ENCODE peak calls at places on chromosomes 3 and 15, in nine cellular contexts. G is psoas muscle, K is keratinocyte, N is stomach, R is ovary, T is upper lobe of right lung, D is H9, U is K562, O is lower lobe of right lung. Z is an unnamed sample. For H3K9me3 and H3K27me3, the result is how much of the 10 kb centered on the place peaks cover.

GRCh38 chr15:96297783-96298182 is 32.7 kb upstream of the NR2F2 start:
- DNase-seq in G (no peak), K (no peak), N (no peak), R (no peak), T (no peak), D (no peak), U (no peak), O (no peak), Z (no peak)

GRCh38 chr3:36707623-36708409 is 56.5 kb downstream of the DCLK3 start:
- DNase-seq in G (no peak), K (peak), N (no peak), R (no peak), T (no peak), D (no peak), U (peak), O (no peak), Z (no peak)

GRCh38 chr3:138465927-138466326 is 31.5 kb downstream of the ESYT3 start:
- DNase-seq in G (no peak), K (no peak), N (no peak), R (no peak), T (no peak), D (no peak), U (no peak), O (no peak), Z (no peak)

GRCh38 chr15:57031605-57032004 is 113.2 kb downstream of the TCF12 start:
- DNase-seq in G (no peak), K (no peak), N (no peak), R (peak), T (no peak), D (no peak), U (peak), O (no peak), Z (no peak)

GRCh38 chr3:123335007-123335670 is 113.8 kb downstream of the ADCY5 start:
- DNase-seq in G (no peak), K (no peak), N (no peak), R (no peak), T (peak), D (no peak), U (no peak), O (peak), Z (no peak)

GRCh38 chr3:4467522-4467867 is 426 bp upstream of the SUMF1 start:
- DNase-seq in G (no peak), K (no peak), N (no peak), R (no peak), T (no peak), D (no peak), U (no peak), O (no peak), Z (no peak)

GRCh38 chr15:53197426-53197839 is 407.3 kb upstream of the ONECUT1 start:
- DNase-seq in G (peak), K (no peak), N (peak), R (peak), T (peak), D (peak), U (peak), O (peak), Z (no peak)

GRCh38 chr3:169998668-169999131 is 32.1 kb downstream of the SEC62 start:
- DNase-seq in G (no peak), K (no peak), N (no peak), R (no peak), T (no peak), D (no peak), U (no peak), O (no peak), Z (no peak)

GRCh38 chr15:84715442-84716035 is 400 bp downstream of the SEC11A start:
- DNase-seq in G (peak), K (no peak), N (peak), R (no peak), T (no peak), D (no peak), U (peak), O (no peak), Z (no peak)

GRCh38 chr15:61011576-61012336 is 217.3 kb downstream of the RORA start:
- DNase-seq in G (no peak), K (no peak), N (no peak), R (no peak), T (no peak), D (peak), U (no peak), O (no peak), Z (no peak)

GRCh38 chr15:61013146-61013545 is 216.0 kb downstream of the RORA start:
- DNase-seq in G (no peak), K (no peak), N (no peak), R (no peak), T (no peak), D (no peak), U (no peak), O (no peak), Z (no peak)

GRCh38 chr15:61003683-61004299 is 225.3 kb downstream of the RORA start:
- DNase-seq in G (no peak), K (no peak), N (no peak), R (no peak), T (no peak), D (peak), U (no peak), O (no peak), Z (no peak)

GRCh38 chr15:61008915-61009314 is 220.2 kb downstream of the RORA start:
- DNase-seq in G (no peak), K (no peak), N (no peak), R (no peak), T (no peak), D (no peak), U (no peak), O (no peak), Z (no peak)
- H3K9me3 ChIP-seq in G (under half), K (under half), N (under half), R (under half), T (under half), D (under half), U (under half), O (under half), Z (under half)

GRCh38 chr15:70095387-70096214 is 2.1 kb downstream of the TLE3 start:
- DNase-seq in G (peak), K (no peak), N (peak), R (peak), T (peak), D (peak), U (no peak), O (peak), Z (no peak)
- H3K27me3 ChIP-seq in G (under half), K (under half), N (under half), R (under half), T (under half), D (under half), U (under half), O (under half), Z (under half)

GRCh38 chr15:31442203-31443090 is 115.8 kb downstream of the KLF13 start:
- DNase-seq in G (no peak), K (peak), N (peak), R (no peak), T (no peak), D (no peak), U (no peak), O (no peak), Z (no peak)
- TF ChIP-seq CTCF in G (no peak), K (peak), N (no peak), R (no peak), T (peak), D (peak), U (no peak), O (no peak), Z (no peak)

GRCh38 chr3:7817239-7817638 is 684.4 kb upstream of the LMCD1 start:
- DNase-seq in G (no peak), K (no peak), N (no peak), R (no peak), T (no peak), D (no peak), U (no peak), O (no peak), Z (no peak)

GRCh38 chr3:7820969-7821368 is 680.7 kb upstream of the LMCD1 start:
- DNase-seq in G (no peak), K (no peak), N (no peak), R (no peak), T (no peak), D (no peak), U (no peak), O (no peak), Z (no peak)

DNA sequence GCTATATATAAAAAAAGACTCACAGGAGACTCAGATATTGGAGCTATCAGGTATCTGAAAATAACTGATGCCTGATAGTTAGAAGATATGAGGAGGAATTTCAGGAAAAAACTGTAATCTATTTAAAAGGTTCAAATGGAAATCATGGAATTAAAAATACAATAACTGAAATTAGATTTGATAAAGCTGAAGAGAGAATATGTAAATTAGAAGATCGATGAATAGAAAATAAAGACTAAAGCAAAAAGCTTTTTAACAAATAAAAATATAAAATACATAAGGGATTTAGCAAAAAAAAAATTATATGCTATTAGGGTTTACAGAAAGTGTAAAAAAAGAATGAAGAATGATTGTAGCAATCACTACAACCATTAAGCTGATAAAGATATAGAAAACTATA is 679.8 kb upstream of the LMCD1 start:
- DNase-seq in G (no peak), K (no peak), N (no peak), R (no peak), T (no peak), D (no peak), U (no peak), O (no peak), Z (no peak)
- H3K9me3 ChIP-seq in G (under half), K (under half), N (under half), R (under half), T (under half), D (under half), U (under half), O (under half), Z (under half)

DNA sequence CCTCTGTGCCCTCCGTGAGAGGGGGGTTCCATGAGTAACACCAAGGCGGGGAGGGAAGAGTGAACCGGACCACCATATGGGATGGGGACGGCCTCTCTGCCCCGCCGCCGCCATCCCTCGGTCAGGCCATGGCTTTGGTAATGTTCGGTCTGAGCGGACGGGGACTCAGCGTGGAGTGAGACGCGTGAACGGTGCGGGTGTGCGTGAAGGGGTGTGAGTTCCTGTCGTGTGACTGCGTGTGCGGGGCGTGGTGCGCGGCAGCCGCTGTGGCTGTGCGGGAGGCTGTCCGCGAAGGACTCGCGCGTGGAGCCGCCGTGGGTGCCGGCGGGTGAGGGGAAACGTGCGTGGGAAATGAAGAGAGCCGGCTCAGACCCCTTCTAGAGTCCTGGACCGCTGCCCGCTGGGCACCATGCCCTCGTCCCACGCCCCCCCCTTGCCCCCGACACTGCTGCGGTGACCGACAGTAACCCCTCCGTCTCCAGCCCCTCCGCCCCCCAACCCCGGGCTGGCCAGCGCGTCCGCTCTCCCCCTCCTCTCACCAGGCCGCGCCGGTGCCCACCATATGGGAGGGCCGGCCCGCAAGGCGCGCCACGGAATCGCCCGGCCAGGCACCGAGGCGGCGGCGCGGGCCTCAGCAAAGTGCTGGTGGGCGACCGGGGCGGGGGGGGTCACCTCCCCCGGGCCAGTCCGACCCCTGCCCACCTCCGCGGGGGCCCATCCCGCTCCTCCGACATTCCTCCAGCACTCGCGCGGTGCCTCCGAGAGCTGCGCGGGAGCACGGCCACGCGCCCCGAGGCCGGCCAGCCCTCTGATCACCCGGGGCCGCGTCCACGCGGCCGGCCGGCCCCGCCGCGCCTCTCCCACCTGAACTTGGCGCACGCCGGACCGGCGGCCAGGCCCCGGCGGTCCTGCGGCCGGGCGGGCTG is 572 bp downstream of the KLF15 start:
- DNase-seq in G (peak), K (no peak), N (no peak), R (peak), T (peak), D (no peak), U (no peak), O (peak), Z (no peak)
- H3K27me3 ChIP-seq in G (under half), K (half or more), N (under half), R (under half), T (under half), D (under half), U (under half), O (under half), Z (under half)

DNA sequence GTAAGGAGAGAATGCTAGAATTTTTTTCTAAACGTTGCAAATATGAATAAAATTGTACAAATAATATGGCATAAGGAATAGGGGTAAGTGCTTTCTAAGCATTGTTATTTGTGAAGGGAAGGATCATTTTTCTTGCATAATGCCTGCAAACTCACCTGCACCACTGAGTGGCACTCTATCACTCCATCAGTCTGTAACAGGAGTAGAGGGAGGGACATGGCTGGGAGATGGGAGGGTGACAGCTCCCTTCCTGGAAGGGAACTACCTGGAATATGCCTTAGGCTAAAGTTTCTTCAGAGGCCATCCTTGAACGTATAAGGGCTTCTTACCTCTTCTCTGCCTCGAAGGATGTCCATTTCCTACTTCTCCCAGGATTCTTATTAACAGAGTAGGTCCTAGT is 3.0 kb downstream of the NAALADL2 start:
- DNase-seq in G (no peak), K (peak), N (peak), R (no peak), T (no peak), D (peak), U (no peak), O (no peak), Z (no peak)
- TF ChIP-seq CTCF in G (no peak), K (peak), N (peak), R (no peak), T (peak), D (peak), U (no peak), O (peak), Z (no peak)

GRCh38 chr15:47326506-47326905 is 390.8 kb upstream of the SEMA6D start:
- DNase-seq in G (no peak), K (no peak), N (no peak), R (no peak), T (no peak), D (no peak), U (no peak), O (no peak), Z (no peak)
- H3K9me3 ChIP-seq in G (under half), K (under half), N (under half), R (under half), T (under half), D (under half), U (under half), O (under half), Z (under half)

GRCh38 chr15:49286649-49287394 is 116.8 kb downstream of the GALK2 start:
- DNase-seq in G (no peak), K (no peak), N (no peak), R (no peak), T (no peak), D (no peak), U (no peak), O (no peak), Z (no peak)
- H3K27me3 ChIP-seq in G (under half), K (under half), N (under half), R (under half), T (under half), D (under half), U (under half), O (under half), Z (under half)

Z was measured in thoracic aorta.